ENCODE peak calls at places on chromosomes 11 and 22, in ten cellular contexts. M is thoracic aorta; V is lower leg skin; T is CD8-positive, alpha-beta T cell; W is spleen; A is uterus; U is tibial nerve; C is HCT116; B is brain microvascular endothelial cell; F is endodermal cell. H is an unnamed sample.
A peak's percentile ranks its signal among the peaks of the same experiment; 100 is the strongest.

GRCh38 chr11:44607324-44607962 is 42.0 kb downstream of the CD82 start:
- DNase-seq in M (no peak), V (no peak), T (no peak), W (no peak), A (no peak), U (no peak), C (no peak), B (no peak), F (no peak), H (peak; percentile 61)

GRCh38 chr11:31412946-31413345 is 43.3 kb downstream of the DNAJC24 start:
- DNase-seq in M (no peak), V (no peak), T (no peak), W (no peak), A (no peak), U (no peak), C (no peak), B (peak; percentile 15), F (no peak), H (peak; percentile 72)

GRCh38 chr11:29438815-29439214 is 578.0 kb downstream of the KCNA4 start:
- DNase-seq in M (no peak), V (no peak), T (no peak), W (no peak), A (no peak), U (no peak), C (no peak), B (no peak), F (no peak), H (no peak)

GRCh38 chr11:61697093-61697492 is 16.9 kb downstream of the DAGLA start:
- DNase-seq in M (no peak), V (no peak), T (no peak), W (no peak), A (no peak), U (no peak), C (no peak), B (no peak), F (no peak), H (no peak)

GRCh38 chr22:47382164-47382890 is 619.9 kb downstream of the TBC1D22A start:
- DNase-seq in M (no peak), V (peak; percentile 76), T (no peak), W (peak; percentile 44), A (no peak), U (no peak), C (no peak), B (no peak), F (no peak), H (no peak)

GRCh38 chr11:57303990-57304579 is 20.7 kb downstream of the TNKS1BP1 start:
- DNase-seq in M (no peak), V (peak; percentile 91), T (no peak), W (no peak), A (no peak), U (no peak), C (no peak), B (no peak), F (no peak), H (peak; percentile 71)

GRCh38 chr11:61971177-61972111 is 4.0 kb upstream of the FTH1 start:
- DNase-seq in M (peak; percentile 98), V (peak; percentile 99), T (peak; percentile 9), W (peak; percentile 93), A (peak; percentile 99), U (peak; percentile 97), C (peak; percentile 88), B (peak; percentile 99), F (peak; percentile 100), H (peak; percentile 98)

GRCh38 chr22:39622881-39623367 is 52.4 kb downstream of the CACNA1I start:
- DNase-seq in M (no peak), V (no peak), T (peak; percentile 56), W (peak; percentile 89), A (no peak), U (peak; percentile 29), C (peak; percentile 40), B (peak; percentile 25), F (peak; percentile 95), H (no peak)

GRCh38 chr22:45179276-45180049 is 15.7 kb downstream of the NUP50 start:
- DNase-seq in M (no peak), V (peak; percentile 82), T (no peak), W (no peak), A (no peak), U (no peak), C (no peak), B (no peak), F (no peak), H (no peak)

GRCh38 chr11:132289590-132290256 is 919.3 kb downstream of the NTM start:
- DNase-seq in M (no peak), V (no peak), T (no peak), W (no peak), A (no peak), U (no peak), C (no peak), B (peak; percentile 20), F (no peak), H (no peak)

GRCh38 chr11:73141031-73141308 is 1.1 kb downstream of the FCHSD2 start:
- DNase-seq in M (no peak), V (peak; percentile 89), T (no peak), W (peak; percentile 91), A (no peak), U (no peak), C (no peak), B (no peak), F (no peak), H (peak; percentile 46)

GRCh38 chr11:85948884-85949283 is 93.7 kb downstream of the CCDC83 start:
- DNase-seq in M (no peak), V (no peak), T (no peak), W (no peak), A (no peak), U (no peak), C (no peak), B (no peak), F (no peak), H (no peak)

DNA sequence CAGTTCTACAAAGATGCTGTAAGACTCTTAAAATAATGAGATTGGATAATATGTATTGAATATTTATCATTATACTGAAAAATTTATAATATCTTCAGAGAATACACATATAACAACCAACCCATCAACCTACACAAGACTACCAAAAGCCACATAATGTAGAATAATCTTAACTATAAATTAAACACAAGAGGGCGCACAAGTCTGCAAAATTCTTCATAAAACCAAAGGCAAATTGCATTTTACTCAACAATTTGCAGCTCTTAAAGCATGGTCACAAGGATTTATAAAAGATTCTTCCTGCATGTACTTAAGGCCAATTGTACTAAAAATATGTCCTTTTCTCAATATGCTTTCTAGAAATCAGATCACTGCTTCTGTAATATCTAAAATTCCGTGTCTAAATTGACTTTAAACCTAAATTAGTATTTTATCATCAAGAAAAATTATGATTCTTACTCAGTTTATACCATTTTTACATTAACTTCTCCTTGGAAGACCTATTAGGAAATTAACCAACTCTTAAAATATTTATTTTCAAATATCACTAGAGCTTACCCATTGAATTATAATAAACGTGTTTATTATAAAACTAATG is 79.0 kb downstream of the TTC28 start:
- DNase-seq in M (no peak), V (no peak), T (no peak), W (no peak), A (no peak), U (no peak), C (peak; percentile 24), B (peak; percentile 28), F (no peak), H (peak; percentile 38)
- TF ChIP-seq CTCF in M (peak; percentile 41), V (no peak), T (peak; percentile 58), W (peak; percentile 23), A (peak; percentile 43), U (peak; percentile 46), C (peak; percentile 52), B (peak; percentile 15), F (peak; percentile 79), H (peak; percentile 6)

GRCh38 chr22:19723165-19723989 is at the start of gene GP1BB:
- DNase-seq in M (no peak), V (no peak), T (no peak), W (no peak), A (no peak), U (no peak), C (no peak), B (peak; percentile 20), F (peak; percentile 83), H (no peak)
- H3K4me3 ChIP-seq in M (no peak within 1 kb of the TSS), V (no peak within 1 kb of the TSS), T (no peak within 1 kb of the TSS), W (peak within 1 kb of the TSS; percentile 21), A (no peak within 1 kb of the TSS), U (peak within 1 kb of the TSS; percentile 17), C (peak within 1 kb of the TSS; percentile 52), B (no peak within 1 kb of the TSS), F (no peak within 1 kb of the TSS), H (no peak within 1 kb of the TSS)

DNA sequence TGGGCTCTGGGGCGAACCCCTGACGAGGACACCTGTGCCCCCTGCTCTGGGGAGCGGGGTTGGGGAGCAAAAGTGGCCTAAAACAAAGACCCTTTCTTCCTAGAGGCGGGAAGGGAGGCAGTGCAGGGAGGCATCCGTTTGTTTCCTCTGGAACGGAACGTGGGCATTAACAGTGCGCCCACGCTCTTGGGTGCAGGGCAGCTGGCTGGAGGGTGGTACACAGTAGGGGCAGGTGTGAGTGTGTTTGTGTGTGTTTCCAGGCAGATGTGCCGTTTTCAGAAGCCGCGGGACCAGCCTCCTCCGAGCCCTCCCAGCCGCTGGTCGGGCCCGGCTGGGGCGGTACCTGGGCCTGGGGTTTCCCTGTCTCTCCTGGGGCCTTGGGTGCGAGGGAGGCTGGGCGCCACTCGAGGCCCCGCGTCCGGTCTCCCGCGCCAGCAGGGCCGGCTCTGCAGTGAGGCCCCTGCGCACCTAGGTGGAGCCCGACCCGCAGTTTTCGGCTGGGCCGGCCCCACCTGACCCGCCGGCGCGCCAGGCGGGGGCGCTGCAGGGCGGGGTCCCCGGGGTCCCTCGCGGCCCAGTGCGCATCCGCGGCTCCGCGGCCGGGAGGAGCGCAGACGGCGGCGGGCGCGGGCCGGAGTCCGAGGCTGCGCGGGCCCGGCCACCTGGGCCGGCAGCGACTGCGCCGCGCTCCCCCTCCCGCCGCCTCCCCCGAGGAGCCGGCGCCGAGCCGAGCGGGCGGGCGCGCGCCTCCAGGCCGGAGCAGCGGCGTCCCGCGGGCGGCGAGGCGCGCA is 1252.7 kb downstream of the BRD1 start:
- DNase-seq in M (no peak), V (no peak), T (no peak), W (no peak), A (peak; percentile 31), U (no peak), C (no peak), B (no peak), F (peak; percentile 91), H (no peak)
- TF ChIP-seq CTCF in M (peak; percentile 46), V (no peak), T (no peak), W (no peak), A (no peak), U (peak; percentile 33), C (no peak), B (peak; percentile 19), F (peak; percentile 81), H (no peak)

DNA sequence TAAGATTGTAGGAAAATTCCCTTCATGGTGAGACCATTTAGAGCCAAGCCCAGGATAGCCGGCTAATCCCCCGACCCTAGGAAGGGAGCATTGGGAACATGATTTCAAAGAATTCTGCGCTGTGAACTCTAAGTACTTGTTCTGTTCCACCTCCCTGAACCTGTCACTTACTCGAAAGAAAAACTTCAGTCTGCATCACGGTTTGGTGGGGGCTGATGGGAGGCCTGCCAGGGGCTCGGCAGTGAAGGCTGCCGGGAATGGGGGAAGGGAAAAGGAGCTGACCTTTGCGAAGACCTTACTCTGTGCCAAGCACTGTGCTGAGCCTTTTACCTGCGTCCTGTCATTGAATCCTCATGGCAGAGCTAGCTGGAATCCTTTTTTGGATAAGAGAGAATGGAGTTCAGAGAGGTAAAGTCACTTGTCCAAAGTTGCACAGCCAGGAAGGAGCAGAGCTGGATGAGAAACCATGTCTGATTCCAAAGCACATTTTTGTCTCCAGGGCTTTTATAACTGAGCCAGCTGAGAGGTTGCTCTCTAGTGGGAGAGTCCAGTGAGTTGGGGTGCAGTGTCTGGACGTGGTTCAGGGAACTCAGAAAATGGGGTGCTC is 15.4 kb downstream of the RASD2 start:
- DNase-seq in M (no peak), V (no peak), T (no peak), W (no peak), A (no peak), U (no peak), C (no peak), B (no peak), F (no peak), H (no peak)
- H3K4me3 ChIP-seq in M (no peak overlapping the region), V (no peak overlapping the region), T (no peak overlapping the region), W (no peak overlapping the region), A (no peak overlapping the region), U (no peak overlapping the region), C (no peak overlapping the region), B (no peak overlapping the region), F (no peak overlapping the region), H (no peak overlapping the region)